ENCODE peak calls at places on chromosomes 16 and 17, in nine cellular contexts. Y is psoas muscle, G is left ventricle myocardium inferior, S is natural killer cell, D is chondrocyte, B is lung, H is GM13976, W is AG09309, Q is sigmoid colon. U is an unnamed sample.

GRCh38 chr16:10992112-10992511 is 47.7 kb downstream of the CLEC16A start:
- DNase-seq in H (no peak), D (no peak), Y (no peak), Q (no peak), G (no peak), B (no peak), W (no peak), S (no peak), U (no peak)

GRCh38 chr17:69269174-69269998 is 40.8 kb upstream of the ABCA10 start:
- DNase-seq in S (no peak), B (no peak), Y (no peak), W (peak), H (no peak), D (no peak), Q (no peak), G (no peak), U (no peak)

GRCh38 chr17:1398900-1399299 is 1.1 kb downstream of the YWHAE start:
- DNase-seq in D (peak), G (no peak), S (peak), B (no peak), W (no peak), Y (no peak), Q (no peak), H (no peak), U (no peak)

GRCh38 chr16:88287219-88287618 is 95.5 kb upstream of the ZNF469 start:
- DNase-seq in S (no peak), W (no peak), Y (peak), B (no peak), D (peak), Q (no peak), H (no peak), G (no peak), U (no peak)

GRCh38 chr17:55323518-55324295 is 58.9 kb downstream of the HLF start:
- DNase-seq in Y (no peak), G (no peak), S (no peak), B (no peak), Q (no peak), D (no peak), W (no peak), H (no peak), U (no peak)

GRCh38 chr16:48317614-48318013 is 67.6 kb downstream of the SIAH1 start:
- DNase-seq in H (no peak), D (no peak), Q (no peak), B (no peak), G (no peak), Y (no peak), S (no peak), W (peak), U (peak)

GRCh38 chr16:89197033-89197632 is 3.2 kb downstream of the SLC22A31 start:
- DNase-seq in S (no peak), D (no peak), Q (no peak), W (no peak), Y (peak), H (no peak), G (no peak), B (no peak), U (no peak)

GRCh38 chr16:734208-734980 is 6.4 kb downstream of the CIAO3 start:
- DNase-seq in Q (peak), B (no peak), W (no peak), G (no peak), D (peak), Y (no peak), H (no peak), S (no peak), U (no peak)

GRCh38 chr17:44439168-44439567 is 49.7 kb upstream of the ITGA2B start:
- DNase-seq in B (no peak), Y (no peak), H (no peak), W (no peak), G (no peak), S (no peak), Q (no peak), D (no peak), U (no peak)

GRCh38 chr17:40399185-40399584 is 18.5 kb downstream of the TOP2A start:
- DNase-seq in H (no peak), G (no peak), D (no peak), Y (no peak), S (no peak), B (no peak), Q (no peak), W (peak), U (no peak)

GRCh38 chr17:77644981-77645380 is 313.5 kb upstream of the TNRC6C start:
- DNase-seq in W (no peak), B (no peak), Q (no peak), D (no peak), H (no peak), Y (peak), S (no peak), G (no peak), U (no peak)

GRCh38 chr16:47887496-47887895 is 268.3 kb downstream of the ABCC12 start:
- DNase-seq in S (no peak), B (no peak), G (no peak), H (no peak), Q (no peak), D (no peak), W (no peak), Y (no peak), U (no peak)

GRCh38 chr17:73232587-73233373 is 28.9 kb downstream of the CPSF4L start:
- DNase-seq in B (no peak), S (no peak), Y (peak), D (no peak), H (peak), W (no peak), G (no peak), Q (peak), U (no peak)

GRCh38 chr17:57750109-57750845 is 5.2 kb upstream of the CCDC182 start:
- DNase-seq in Q (no peak), G (no peak), W (no peak), B (no peak), D (no peak), H (no peak), Y (no peak), S (no peak), U (no peak)

GRCh38 chr16:80114699-80115098 is 426.1 kb upstream of the DYNLRB2 start:
- DNase-seq in D (no peak), G (no peak), S (no peak), Q (no peak), B (no peak), H (no peak), W (no peak), Y (no peak), U (no peak)

GRCh38 chr17:56834380-56835258 is 668 bp downstream of the DGKE start:
- DNase-seq in H (peak), Q (peak), D (no peak), G (peak), B (no peak), Y (peak), S (peak), W (no peak), U (peak)

GRCh38 chr17:2690165-2691068 is 21.1 kb downstream of the CLUH start:
- DNase-seq in D (peak), Y (peak), W (no peak), H (peak), B (peak), G (no peak), S (peak), Q (peak), U (no peak)

GRCh38 chr17:78665952-78666920 is 89.0 kb upstream of the DNAH17 start:
- DNase-seq in H (peak), B (no peak), G (peak), W (no peak), Y (no peak), S (peak), Q (no peak), D (no peak), U (peak)

GRCh38 chr16:58421029-58421428 is 28.8 kb downstream of the GINS3 start:
- DNase-seq in W (no peak), Y (no peak), S (no peak), B (no peak), H (no peak), Q (peak), G (no peak), D (no peak), U (no peak)

GRCh38 chr16:19808061-19808621 is 76.5 kb downstream of the GPRC5B start:
- DNase-seq in H (no peak), W (no peak), Q (peak), Y (no peak), B (no peak), S (no peak), D (no peak), G (no peak), U (no peak)

GRCh38 chr17:21573961-21574610 is 118.2 kb upstream of the KCNJ18 start:
- DNase-seq in Q (peak), D (no peak), Y (peak), H (no peak), B (no peak), W (peak), G (peak), S (no peak), U (no peak)

GRCh38 chr17:61157246-61157887 is 242.3 kb upstream of the TBX2 start:
- DNase-seq in Q (no peak), W (peak), D (no peak), H (no peak), G (no peak), B (no peak), S (no peak), Y (no peak), U (no peak)

GRCh38 chr17:61155590-61156181 is 244.0 kb upstream of the TBX2 start:
- DNase-seq in B (no peak), W (no peak), D (no peak), S (no peak), Y (no peak), G (no peak), Q (no peak), H (no peak), U (no peak)

GRCh38 chr17:61159415-61159814 is 240.2 kb upstream of the TBX2 start:
- DNase-seq in H (no peak), B (no peak), G (no peak), Y (no peak), Q (no peak), S (no peak), W (no peak), D (no peak), U (no peak)

GRCh38 chr17:61160789-61161440 is 238.7 kb upstream of the TBX2 start:
- DNase-seq in D (no peak), Y (no peak), H (no peak), G (no peak), Q (no peak), S (no peak), W (no peak), B (no peak), U (no peak)

DNA sequence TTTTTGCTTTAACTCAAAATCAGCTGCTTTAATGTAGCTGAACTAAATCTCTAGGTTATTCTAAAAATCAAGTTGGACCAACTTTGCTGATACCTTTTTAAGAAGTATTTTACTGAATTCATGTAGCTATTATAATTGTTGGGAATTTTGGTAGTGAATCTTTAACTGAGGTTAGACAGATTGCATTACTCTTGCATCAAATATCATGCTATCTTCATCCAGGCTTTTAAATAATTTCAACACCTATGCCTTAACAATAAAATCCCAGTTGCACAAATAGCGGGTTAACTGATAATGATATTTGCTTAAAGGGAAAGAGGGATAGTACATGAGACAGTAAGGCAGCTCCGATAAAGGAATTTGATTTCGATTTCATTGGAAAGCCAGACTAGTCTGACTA is 241.3 kb upstream of the TBX2 start:
- DNase-seq in S (no peak), Q (no peak), B (no peak), Y (no peak), G (no peak), H (no peak), D (no peak), W (no peak), U (no peak)
- TF ChIP-seq CTCF in S (no peak), Q (no peak), B (no peak), Y (no peak), G (no peak), H (no peak), D (no peak), W (no peak), U (no peak)

DNA sequence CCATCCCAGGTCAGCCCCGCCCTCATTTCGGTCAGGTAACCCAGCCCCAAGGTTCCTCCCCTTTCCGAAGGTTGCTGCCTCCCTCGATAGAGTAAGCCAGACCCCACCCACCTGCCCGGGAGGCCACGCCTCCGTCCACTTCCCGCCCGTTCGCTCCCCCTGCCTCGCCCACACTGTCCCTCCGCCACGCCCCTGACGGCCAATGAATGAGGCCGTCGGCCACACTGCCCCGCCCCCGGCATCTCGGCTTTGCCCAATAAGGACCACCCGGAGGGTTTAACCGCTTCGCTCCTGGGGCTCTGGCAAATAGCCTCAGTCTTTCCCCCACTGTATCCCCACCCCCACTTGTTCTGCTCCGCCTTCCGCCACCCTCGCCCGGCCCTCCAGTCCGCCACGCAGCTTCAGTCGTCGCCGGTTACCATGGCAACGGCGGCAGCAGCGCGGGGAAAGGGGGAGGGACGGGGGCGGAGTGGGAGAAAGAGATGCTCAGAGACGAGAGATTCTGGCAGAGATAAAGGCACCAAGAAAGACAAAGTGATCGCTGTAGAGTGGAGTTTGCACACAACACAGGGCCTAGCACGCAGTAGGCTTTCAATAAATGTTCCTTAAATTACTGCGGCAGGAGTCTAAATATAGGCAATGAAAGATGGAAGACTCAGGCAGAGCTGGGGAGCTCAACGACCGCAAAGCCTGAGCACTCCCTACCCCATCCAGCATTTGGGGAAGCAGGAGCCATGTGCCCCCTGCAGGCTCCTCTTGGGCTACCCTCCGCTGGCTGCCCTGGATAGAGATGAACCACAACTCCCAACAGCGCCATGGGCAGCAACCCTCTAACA is 5.1 kb downstream of the DLG4 start:
- DNase-seq in G (peak), D (peak), Q (peak), S (peak), H (peak), Y (peak), B (peak), W (peak), U (peak)
- TF ChIP-seq CTCF in G (peak), D (peak), Q (peak), S (peak), H (peak), Y (peak), B (peak), W (peak), U (peak)

DNA sequence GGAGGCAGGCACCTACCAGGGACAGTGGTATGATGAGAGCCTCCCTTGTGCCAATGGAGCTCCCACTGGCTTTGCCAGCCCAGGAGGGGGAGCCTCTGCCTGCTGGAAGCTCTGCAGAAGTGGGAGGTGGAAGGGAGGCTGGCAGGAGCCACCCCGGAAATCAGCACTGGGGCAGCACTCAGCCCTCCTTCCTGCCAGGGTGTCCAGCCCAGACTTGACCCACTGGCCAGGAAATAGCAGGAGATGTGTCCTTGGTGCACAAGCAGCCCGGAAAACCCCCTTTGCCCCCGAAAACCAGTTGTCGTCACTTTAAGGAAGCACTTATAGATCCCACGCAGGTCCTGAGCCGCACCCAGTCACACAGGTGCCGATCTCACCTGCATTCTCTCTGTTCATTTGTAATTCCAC is 49.3 kb upstream of the CACNG4 start:
- DNase-seq in G (no peak), W (no peak), B (peak), D (no peak), Q (no peak), Y (peak), S (no peak), H (no peak), U (no peak)
- TF ChIP-seq CTCF in G (peak), W (peak), B (no peak), D (peak), Q (no peak), Y (peak), S (no peak), H (no peak), U (no peak)

DNA sequence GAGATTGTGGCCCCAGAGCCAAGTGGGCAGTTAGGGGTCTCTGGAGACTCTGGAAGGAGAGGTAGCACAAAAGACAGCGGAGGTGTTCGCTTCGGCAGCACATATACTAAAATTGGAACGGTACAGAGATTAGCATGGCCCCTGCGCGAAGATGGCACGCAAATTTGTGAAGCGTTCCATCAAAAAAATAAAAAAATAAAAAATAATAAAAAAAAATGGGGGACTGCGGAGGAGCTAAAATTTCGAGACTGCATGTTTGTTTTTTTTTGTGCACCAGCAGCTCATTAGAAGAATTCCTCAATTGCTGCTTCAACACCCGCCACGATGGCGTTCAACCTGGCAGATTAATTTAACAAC is 39.1 kb downstream of the IGF2BP1 start:
- DNase-seq in S (no peak), W (no peak), H (no peak), D (no peak), Q (no peak), B (no peak), G (no peak), Y (no peak), U (peak)
- TF ChIP-seq CTCF in S (peak), W (no peak), H (no peak), D (peak), Q (peak), B (no peak), G (no peak), Y (no peak), U (no peak)